ENCODE peak calls at places on chromosome 22, in nine cellular contexts. One of them, this sample, is unnamed.

GRCh38 chr22:43637267-43637666 is 174.8 kb downstream of the EFCAB6 start:
- DNase-seq in foreskin fibroblast: no peak
- DNase-seq in AG09319: no peak
- DNase-seq in pancreas: no peak
- DNase-seq in CD8-positive, alpha-beta T cell: no peak
- DNase-seq in HFF-Myc: no peak
- DNase-seq in lung: no peak
- DNase-seq in stomach: no peak
- DNase-seq in OCI-LY7: no peak
- DNase-seq in this sample: peak; percentile 73

GRCh38 chr22:36673821-36674220 is 29.7 kb downstream of the CACNG2 start:
- DNase-seq in stomach: no peak
- DNase-seq in pancreas: no peak
- DNase-seq in HFF-Myc: no peak
- DNase-seq in AG09319: no peak
- DNase-seq in foreskin fibroblast: no peak
- DNase-seq in lung: no peak
- DNase-seq in CD8-positive, alpha-beta T cell: no peak
- DNase-seq in OCI-LY7: no peak
- DNase-seq in this sample: no peak

GRCh38 chr22:49235463-49236300 is 592.0 kb downstream of the BRD1 start:
- DNase-seq in OCI-LY7: no peak
- DNase-seq in lung: peak; percentile 18
- DNase-seq in AG09319: no peak
- DNase-seq in foreskin fibroblast: no peak
- DNase-seq in stomach: no peak
- DNase-seq in HFF-Myc: no peak
- DNase-seq in pancreas: no peak
- DNase-seq in CD8-positive, alpha-beta T cell: no peak
- DNase-seq in this sample: peak; percentile 66

GRCh38 chr22:48096846-48097665 is 1334.6 kb downstream of the TBC1D22A start:
- DNase-seq in AG09319: no peak
- DNase-seq in lung: no peak
- DNase-seq in stomach: no peak
- DNase-seq in HFF-Myc: no peak
- DNase-seq in CD8-positive, alpha-beta T cell: no peak
- DNase-seq in pancreas: no peak
- DNase-seq in OCI-LY7: peak; percentile 72
- DNase-seq in foreskin fibroblast: no peak
- DNase-seq in this sample: no peak

GRCh38 chr22:29113329-29113728 is 40.5 kb downstream of the KREMEN1 start:
- DNase-seq in stomach: no peak
- DNase-seq in CD8-positive, alpha-beta T cell: no peak
- DNase-seq in pancreas: no peak
- DNase-seq in foreskin fibroblast: no peak
- DNase-seq in lung: no peak
- DNase-seq in AG09319: no peak
- DNase-seq in OCI-LY7: no peak
- DNase-seq in HFF-Myc: no peak
- DNase-seq in this sample: no peak

GRCh38 chr22:44648821-44649566 is 53.0 kb upstream of the PRR5 start:
- DNase-seq in pancreas: no peak
- DNase-seq in OCI-LY7: no peak
- DNase-seq in lung: no peak
- DNase-seq in HFF-Myc: peak; percentile 88
- DNase-seq in CD8-positive, alpha-beta T cell: no peak
- DNase-seq in foreskin fibroblast: peak; percentile 97
- DNase-seq in stomach: no peak
- DNase-seq in AG09319: peak; percentile 98
- DNase-seq in this sample: no peak

GRCh38 chr22:29664731-29665130 is 55.1 kb upstream of the CABP7 start:
- DNase-seq in OCI-LY7: no peak
- DNase-seq in lung: no peak
- DNase-seq in CD8-positive, alpha-beta T cell: no peak
- DNase-seq in HFF-Myc: no peak
- DNase-seq in pancreas: no peak
- DNase-seq in AG09319: no peak
- DNase-seq in foreskin fibroblast: no peak
- DNase-seq in stomach: no peak
- DNase-seq in this sample: no peak

GRCh38 chr22:43975041-43975440 is 19.8 kb downstream of the SAMM50 start:
- DNase-seq in foreskin fibroblast: no peak
- DNase-seq in lung: no peak
- DNase-seq in AG09319: no peak
- DNase-seq in CD8-positive, alpha-beta T cell: no peak
- DNase-seq in pancreas: no peak
- DNase-seq in OCI-LY7: no peak
- DNase-seq in HFF-Myc: no peak
- DNase-seq in stomach: no peak
- DNase-seq in this sample: no peak

GRCh38 chr22:42074153-42074750 is at the start of gene PHETA2:
- DNase-seq in OCI-LY7: no peak
- DNase-seq in HFF-Myc: no peak
- DNase-seq in foreskin fibroblast: peak; percentile 67
- DNase-seq in CD8-positive, alpha-beta T cell: peak; percentile 56
- DNase-seq in pancreas: peak; percentile 87
- DNase-seq in lung: no peak
- DNase-seq in AG09319: no peak
- DNase-seq in stomach: peak; percentile 61
- DNase-seq in this sample: no peak

GRCh38 chr22:48609279-48609865 is 1218.3 kb downstream of the BRD1 start:
- DNase-seq in foreskin fibroblast: no peak
- DNase-seq in AG09319: no peak
- DNase-seq in OCI-LY7: no peak
- DNase-seq in lung: no peak
- DNase-seq in HFF-Myc: no peak
- DNase-seq in pancreas: peak; percentile 26
- DNase-seq in stomach: no peak
- DNase-seq in CD8-positive, alpha-beta T cell: no peak
- DNase-seq in this sample: no peak

GRCh38 chr22:41933411-41934177 is 7.0 kb upstream of the TNFRSF13C start:
- DNase-seq in AG09319: no peak
- DNase-seq in stomach: no peak
- DNase-seq in CD8-positive, alpha-beta T cell: no peak
- DNase-seq in OCI-LY7: peak; percentile 46
- DNase-seq in pancreas: no peak
- DNase-seq in foreskin fibroblast: no peak
- DNase-seq in HFF-Myc: no peak
- DNase-seq in lung: no peak
- DNase-seq in this sample: no peak

GRCh38 chr22:32880906-32881596 is 79.5 kb downstream of the TIMP3 start:
- DNase-seq in OCI-LY7: no peak
- DNase-seq in pancreas: no peak
- DNase-seq in AG09319: no peak
- DNase-seq in stomach: peak; percentile 26
- DNase-seq in foreskin fibroblast: peak; percentile 71
- DNase-seq in HFF-Myc: no peak
- DNase-seq in CD8-positive, alpha-beta T cell: no peak
- DNase-seq in lung: peak; percentile 58
- DNase-seq in this sample: no peak

GRCh38 chr22:48205790-48206189 is 1443.3 kb downstream of the TBC1D22A start:
- DNase-seq in lung: peak; percentile 19
- DNase-seq in CD8-positive, alpha-beta T cell: no peak
- DNase-seq in foreskin fibroblast: no peak
- DNase-seq in AG09319: no peak
- DNase-seq in HFF-Myc: no peak
- DNase-seq in OCI-LY7: no peak
- DNase-seq in pancreas: no peak
- DNase-seq in stomach: no peak
- DNase-seq in this sample: peak; percentile 51

GRCh38 chr22:23856721-23857605 is 712 bp upstream of the SLC2A11 start:
- DNase-seq in pancreas: peak; percentile 80
- DNase-seq in stomach: no peak
- DNase-seq in lung: no peak
- DNase-seq in HFF-Myc: no peak
- DNase-seq in AG09319: peak; percentile 44
- DNase-seq in CD8-positive, alpha-beta T cell: no peak
- DNase-seq in foreskin fibroblast: peak; percentile 70
- DNase-seq in OCI-LY7: peak; percentile 47
- DNase-seq in this sample: no peak

GRCh38 chr22:36829370-36830002 is 12.7 kb upstream of the PVALB start:
- DNase-seq in pancreas: no peak
- DNase-seq in AG09319: no peak
- DNase-seq in foreskin fibroblast: no peak
- DNase-seq in OCI-LY7: no peak
- DNase-seq in HFF-Myc: no peak
- DNase-seq in lung: peak; percentile 84
- DNase-seq in CD8-positive, alpha-beta T cell: no peak
- DNase-seq in stomach: no peak
- DNase-seq in this sample: no peak

GRCh38 chr22:20567993-20568417 is 60.6 kb downstream of the MED15 start:
- DNase-seq in CD8-positive, alpha-beta T cell: no peak
- DNase-seq in lung: no peak
- DNase-seq in HFF-Myc: no peak
- DNase-seq in OCI-LY7: no peak
- DNase-seq in AG09319: no peak
- DNase-seq in foreskin fibroblast: peak; percentile 85
- DNase-seq in pancreas: no peak
- DNase-seq in stomach: no peak
- DNase-seq in this sample: no peak
- TF ChIP-seq CTCF in CD8-positive, alpha-beta T cell: no peak
- TF ChIP-seq CTCF in lung: no peak
- TF ChIP-seq CTCF in HFF-Myc: peak; percentile 70
- TF ChIP-seq CTCF in OCI-LY7: peak; percentile 21
- TF ChIP-seq CTCF in AG09319: peak; percentile 66
- TF ChIP-seq CTCF in foreskin fibroblast: peak; percentile 64
- TF ChIP-seq CTCF in pancreas: no peak
- TF ChIP-seq CTCF in stomach: no peak
- TF ChIP-seq CTCF in this sample: peak; percentile 51

DNA sequence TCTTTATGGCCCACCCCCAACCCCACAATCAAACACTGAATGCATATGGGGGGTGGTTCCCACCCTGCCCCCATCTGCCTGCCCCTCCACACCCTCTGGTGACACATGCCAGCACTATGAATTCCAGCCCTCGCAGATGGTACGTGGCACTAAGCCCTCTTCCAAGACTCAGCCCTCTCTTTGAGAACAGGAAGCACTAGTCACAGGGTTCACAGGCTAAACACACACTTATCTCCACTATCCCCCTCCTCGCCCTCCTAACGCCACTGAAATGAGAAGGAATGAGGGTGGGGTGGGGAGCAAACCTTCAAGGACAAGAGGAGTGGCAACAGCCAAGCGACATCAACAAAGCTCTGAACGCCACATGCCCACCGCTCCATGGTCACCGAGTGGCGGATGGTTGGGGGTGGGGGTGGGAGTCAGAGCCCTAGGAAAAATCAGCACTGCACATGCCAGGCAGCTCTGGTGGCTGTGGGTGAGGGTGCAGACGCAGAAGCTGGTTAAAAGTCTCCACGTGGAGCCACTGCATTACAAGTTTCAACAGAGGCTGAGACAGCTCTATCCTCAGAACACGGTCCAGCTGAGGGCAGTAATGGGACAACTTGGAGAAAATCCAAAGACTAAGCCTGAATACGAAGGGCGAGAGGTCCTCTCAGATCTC is 33.6 kb downstream of the TMEM184B start:
- DNase-seq in HFF-Myc: peak; percentile 67
- DNase-seq in CD8-positive, alpha-beta T cell: no peak
- DNase-seq in foreskin fibroblast: peak; percentile 98
- DNase-seq in OCI-LY7: no peak
- DNase-seq in stomach: no peak
- DNase-seq in pancreas: no peak
- DNase-seq in AG09319: peak; percentile 79
- DNase-seq in lung: peak; percentile 79
- DNase-seq in this sample: no peak
- TF ChIP-seq CTCF in HFF-Myc: peak; percentile 15
- TF ChIP-seq CTCF in CD8-positive, alpha-beta T cell: no peak
- TF ChIP-seq CTCF in foreskin fibroblast: peak; percentile 21
- TF ChIP-seq CTCF in OCI-LY7: no peak
- TF ChIP-seq CTCF in stomach: no peak
- TF ChIP-seq CTCF in pancreas: no peak
- TF ChIP-seq CTCF in AG09319: peak; percentile 38
- TF ChIP-seq CTCF in lung: no peak
- TF ChIP-seq CTCF in this sample: peak; percentile 37

DNA sequence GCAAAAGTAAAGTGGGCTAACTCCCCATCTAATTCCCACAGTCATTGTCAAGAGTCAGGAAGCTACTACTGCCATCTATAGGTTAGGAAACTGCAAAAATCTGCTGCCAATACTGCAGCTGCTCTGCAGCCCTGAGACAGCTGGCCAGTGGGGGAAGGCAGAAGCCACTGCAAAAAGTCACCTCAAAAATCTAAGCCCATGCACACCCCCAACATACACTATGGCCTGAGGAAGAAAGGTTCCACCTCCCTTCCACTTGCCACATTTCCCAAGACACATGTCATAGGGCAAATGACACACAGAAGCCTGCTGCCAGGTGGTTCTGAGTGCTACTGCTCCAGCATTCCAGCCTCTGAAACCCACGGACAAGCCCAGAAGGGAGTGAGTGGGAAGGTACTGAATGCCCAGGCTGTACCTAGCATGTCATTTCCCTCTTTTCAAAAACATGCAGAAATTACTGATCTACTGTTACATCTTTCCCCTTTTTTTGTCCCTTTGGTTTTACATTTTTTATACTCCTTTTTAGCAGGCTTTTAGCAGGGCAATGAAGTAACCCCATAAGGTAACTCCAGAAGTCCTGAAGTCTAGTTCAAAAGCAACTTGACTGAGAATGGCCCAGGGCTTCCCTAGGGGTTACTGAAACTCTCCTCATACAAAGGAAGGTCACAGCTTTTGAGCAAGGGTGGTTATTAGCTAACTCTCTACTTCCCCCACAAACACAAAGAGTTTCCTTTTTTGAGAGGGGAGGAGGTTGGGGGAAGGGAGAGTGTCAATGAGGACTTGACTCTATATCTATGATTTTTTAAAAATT is 36.8 kb downstream of the DGCR2 start:
- DNase-seq in HFF-Myc: no peak
- DNase-seq in AG09319: no peak
- DNase-seq in OCI-LY7: peak; percentile 85
- DNase-seq in lung: no peak
- DNase-seq in stomach: no peak
- DNase-seq in CD8-positive, alpha-beta T cell: no peak
- DNase-seq in foreskin fibroblast: peak; percentile 61
- DNase-seq in pancreas: no peak
- DNase-seq in this sample: no peak
- TF ChIP-seq CTCF in HFF-Myc: peak; percentile 54
- TF ChIP-seq CTCF in AG09319: peak; percentile 50
- TF ChIP-seq CTCF in OCI-LY7: peak; percentile 79
- TF ChIP-seq CTCF in lung: no peak
- TF ChIP-seq CTCF in stomach: no peak
- TF ChIP-seq CTCF in CD8-positive, alpha-beta T cell: no peak
- TF ChIP-seq CTCF in foreskin fibroblast: peak; percentile 45
- TF ChIP-seq CTCF in pancreas: no peak
- TF ChIP-seq CTCF in this sample: peak; percentile 62

GRCh38 chr22:31045900-31046587 is 35.1 kb upstream of the SMTN start:
- DNase-seq in pancreas: no peak
- DNase-seq in AG09319: no peak
- DNase-seq in lung: no peak
- DNase-seq in CD8-positive, alpha-beta T cell: no peak
- DNase-seq in foreskin fibroblast: no peak
- DNase-seq in OCI-LY7: no peak
- DNase-seq in HFF-Myc: no peak
- DNase-seq in stomach: no peak
- DNase-seq in this sample: no peak
- TF ChIP-seq CTCF in pancreas: no peak
- TF ChIP-seq CTCF in AG09319: no peak
- TF ChIP-seq CTCF in lung: no peak
- TF ChIP-seq CTCF in CD8-positive, alpha-beta T cell: no peak
- TF ChIP-seq CTCF in foreskin fibroblast: no peak
- TF ChIP-seq CTCF in OCI-LY7: no peak
- TF ChIP-seq CTCF in HFF-Myc: no peak
- TF ChIP-seq CTCF in stomach: no peak
- TF ChIP-seq CTCF in this sample: no peak